ENCODE peak calls at places on chromosomes 4 and X, in six cellular contexts. One of them, this sample, is unnamed.

GRCh38 chr4:1410491-1411325 is 4.5 kb upstream of the NKX1-1 start:
- DNase-seq in HepG2: peak
- DNase-seq in A549: no peak
- DNase-seq in endothelial cell of umbilical vein: peak
- DNase-seq in GM12878: no peak
- DNase-seq in K562: peak
- DNase-seq in this sample: peak

GRCh38 chrX:142711801-142712200 is 313.9 kb upstream of the SPANXN4 start:
- DNase-seq in A549: no peak
- DNase-seq in HepG2: no peak
- DNase-seq in GM12878: no peak
- DNase-seq in endothelial cell of umbilical vein: no peak
- DNase-seq in K562: no peak
- DNase-seq in this sample: no peak

GRCh38 chrX:119015407-119016242 is 41.2 kb downstream of the LONRF3 start:
- DNase-seq in A549: peak
- DNase-seq in GM12878: peak
- DNase-seq in endothelial cell of umbilical vein: peak
- DNase-seq in HepG2: no peak
- DNase-seq in K562: no peak
- DNase-seq in this sample: peak

GRCh38 chrX:22748093-22748999 is 251.4 kb upstream of the DDX53 start:
- DNase-seq in K562: peak
- DNase-seq in GM12878: no peak
- DNase-seq in A549: peak
- DNase-seq in HepG2: peak
- DNase-seq in endothelial cell of umbilical vein: peak
- DNase-seq in this sample: peak

GRCh38 chrX:32397562-32398216 is 813.7 kb downstream of the DMD start:
- DNase-seq in GM12878: no peak
- DNase-seq in endothelial cell of umbilical vein: no peak
- DNase-seq in A549: no peak
- DNase-seq in K562: no peak
- DNase-seq in HepG2: no peak
- DNase-seq in this sample: no peak

GRCh38 chrX:154712781-154713391 is 38.0 kb downstream of the GAB3 start:
- DNase-seq in endothelial cell of umbilical vein: peak
- DNase-seq in A549: no peak
- DNase-seq in HepG2: no peak
- DNase-seq in K562: no peak
- DNase-seq in GM12878: peak
- DNase-seq in this sample: peak

GRCh38 chr4:7557447-7557846 is 122.7 kb upstream of the PSAPL1 start:
- DNase-seq in A549: peak
- DNase-seq in K562: no peak
- DNase-seq in HepG2: peak
- DNase-seq in endothelial cell of umbilical vein: no peak
- DNase-seq in GM12878: no peak
- DNase-seq in this sample: no peak

GRCh38 chrX:110915120-110915519 is 119.5 kb upstream of the CHRDL1 start:
- DNase-seq in K562: no peak
- DNase-seq in HepG2: no peak
- DNase-seq in endothelial cell of umbilical vein: no peak
- DNase-seq in GM12878: no peak
- DNase-seq in A549: no peak
- DNase-seq in this sample: no peak

GRCh38 chr4:54475546-54475945 is 182.2 kb upstream of the KIT start:
- DNase-seq in HepG2: no peak
- DNase-seq in endothelial cell of umbilical vein: no peak
- DNase-seq in K562: no peak
- DNase-seq in A549: no peak
- DNase-seq in GM12878: no peak
- DNase-seq in this sample: no peak

GRCh38 chrX:136200466-136200865 is 50.7 kb downstream of the MAP7D3 start:
- DNase-seq in GM12878: no peak
- DNase-seq in A549: peak
- DNase-seq in K562: peak
- DNase-seq in HepG2: no peak
- DNase-seq in endothelial cell of umbilical vein: peak
- DNase-seq in this sample: peak

GRCh38 chrX:118569676-118570075 is 74.1 kb downstream of the DOCK11 start:
- DNase-seq in K562: no peak
- DNase-seq in endothelial cell of umbilical vein: no peak
- DNase-seq in GM12878: no peak
- DNase-seq in HepG2: no peak
- DNase-seq in A549: no peak
- DNase-seq in this sample: no peak

GRCh38 chrX:27575565-27575964 is 14.6 kb upstream of the DCAF8L2 start:
- DNase-seq in HepG2: no peak
- DNase-seq in K562: no peak
- DNase-seq in A549: no peak
- DNase-seq in endothelial cell of umbilical vein: peak
- DNase-seq in GM12878: no peak
- DNase-seq in this sample: no peak

GRCh38 chr4:13344216-13344615 is 139.9 kb downstream of the RAB28 start:
- DNase-seq in GM12878: no peak
- DNase-seq in A549: no peak
- DNase-seq in endothelial cell of umbilical vein: no peak
- DNase-seq in K562: no peak
- DNase-seq in HepG2: no peak
- DNase-seq in this sample: peak
- TF ChIP-seq MYC in GM12878: no peak
- TF ChIP-seq MYC in A549: no peak
- TF ChIP-seq MYC in endothelial cell of umbilical vein: no peak
- TF ChIP-seq MYC in K562: no peak
- TF ChIP-seq MYC in HepG2: no peak
- TF ChIP-seq MYC in this sample: no peak

GRCh38 chrX:1533083-1533482 is 3.9 kb downstream of the P2RY8 start:
- DNase-seq in endothelial cell of umbilical vein: no peak
- DNase-seq in HepG2: no peak
- DNase-seq in A549: no peak
- DNase-seq in GM12878: no peak
- DNase-seq in K562: no peak
- DNase-seq in this sample: no peak

GRCh38 chrX:1537031-1537715 is at the start of gene P2RY8:
- DNase-seq in endothelial cell of umbilical vein: no peak
- DNase-seq in HepG2: peak
- DNase-seq in GM12878: peak
- DNase-seq in A549: peak
- DNase-seq in K562: no peak
- DNase-seq in this sample: peak

GRCh38 chrX:1536712-1537030 is 314 bp downstream of the P2RY8 start:
- DNase-seq in GM12878: no peak
- DNase-seq in A549: no peak
- DNase-seq in K562: no peak
- DNase-seq in HepG2: no peak
- DNase-seq in endothelial cell of umbilical vein: no peak
- DNase-seq in this sample: no peak

GRCh38 chrX:1534321-1535168 is 2.4 kb downstream of the P2RY8 start:
- DNase-seq in HepG2: no peak
- DNase-seq in endothelial cell of umbilical vein: no peak
- DNase-seq in GM12878: no peak
- DNase-seq in A549: no peak
- DNase-seq in K562: peak
- DNase-seq in this sample: peak

DNA sequence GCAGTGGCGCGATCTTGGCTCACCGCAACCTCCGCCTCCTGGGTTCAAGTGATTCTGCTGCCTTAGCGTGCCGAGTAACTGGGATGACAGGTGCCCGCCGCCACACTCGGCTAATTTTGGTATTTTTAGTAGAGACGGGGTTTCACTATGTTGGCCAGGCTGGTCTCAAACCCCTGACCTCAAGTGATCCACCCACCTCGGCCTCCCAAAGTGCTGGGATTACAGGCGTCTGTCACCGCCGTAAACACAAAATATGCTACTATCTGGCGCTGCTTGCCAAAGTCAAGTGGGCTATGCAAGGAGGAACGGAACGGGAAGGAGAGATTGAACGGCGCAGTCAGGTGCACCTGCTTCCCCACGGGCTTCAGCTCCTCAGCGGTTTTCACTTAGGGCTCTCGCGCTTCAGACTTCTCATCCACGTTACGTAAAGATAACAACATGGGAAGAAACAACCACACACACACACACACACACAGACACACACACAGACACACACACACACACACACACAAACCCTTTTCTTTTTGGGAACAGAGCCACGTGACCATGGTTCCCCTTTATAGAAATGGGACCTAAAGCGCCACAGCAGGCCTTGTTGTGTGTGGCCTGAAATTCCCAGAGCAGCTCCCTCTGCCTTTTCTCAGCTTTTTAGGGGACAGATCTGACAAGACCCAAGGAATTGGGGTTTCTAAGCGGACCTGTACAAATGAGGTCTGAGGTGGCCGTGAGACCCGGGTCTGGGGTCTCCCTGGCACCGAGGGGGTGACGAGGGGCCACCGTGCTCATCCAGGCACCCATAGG is 1.5 kb downstream of the P2RY8 start:
- DNase-seq in HepG2: no peak
- DNase-seq in GM12878: peak
- DNase-seq in A549: no peak
- DNase-seq in K562: no peak
- DNase-seq in endothelial cell of umbilical vein: no peak
- DNase-seq in this sample: peak
- TF ChIP-seq MYC in HepG2: no peak
- TF ChIP-seq MYC in GM12878: no peak
- TF ChIP-seq MYC in A549: no peak
- TF ChIP-seq MYC in K562: no peak
- TF ChIP-seq MYC in endothelial cell of umbilical vein: no peak
- TF ChIP-seq MYC in this sample: peak

DNA sequence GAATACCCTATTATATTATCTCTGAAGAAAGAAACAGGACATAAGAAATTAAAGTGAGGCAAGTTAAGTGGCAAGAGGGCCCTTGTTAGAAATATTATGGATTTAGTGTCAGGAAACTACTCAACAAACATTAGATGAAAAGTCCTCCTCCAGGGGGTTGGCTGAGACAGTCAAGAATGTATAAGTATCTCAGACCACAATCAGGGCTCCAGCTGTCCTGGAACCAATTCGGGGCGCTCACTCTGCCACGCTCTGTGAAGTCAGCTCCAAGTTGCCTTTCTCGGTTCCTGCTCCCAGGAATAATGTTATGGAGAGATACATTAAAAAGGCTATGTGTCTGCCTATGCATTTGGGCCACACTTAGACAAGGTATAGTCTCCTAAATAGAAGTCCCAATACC is 73.3 kb downstream of the RASGEF1B start:
- DNase-seq in GM12878: no peak
- DNase-seq in A549: no peak
- DNase-seq in endothelial cell of umbilical vein: no peak
- DNase-seq in K562: no peak
- DNase-seq in HepG2: no peak
- DNase-seq in this sample: no peak
- TF ChIP-seq MYC in GM12878: no peak
- TF ChIP-seq MYC in A549: no peak
- TF ChIP-seq MYC in endothelial cell of umbilical vein: no peak
- TF ChIP-seq MYC in K562: no peak
- TF ChIP-seq MYC in HepG2: no peak
- TF ChIP-seq MYC in this sample: no peak

GRCh38 chr4:16055454-16055853 is 28.4 kb downstream of the PROM1 start:
- DNase-seq in A549: no peak
- DNase-seq in GM12878: no peak
- DNase-seq in HepG2: no peak
- DNase-seq in endothelial cell of umbilical vein: no peak
- DNase-seq in K562: no peak
- DNase-seq in this sample: no peak

GRCh38 chr4:16051132-16051531 is 32.7 kb downstream of the PROM1 start:
- DNase-seq in K562: no peak
- DNase-seq in GM12878: no peak
- DNase-seq in HepG2: no peak
- DNase-seq in A549: no peak
- DNase-seq in endothelial cell of umbilical vein: no peak
- DNase-seq in this sample: no peak

GRCh38 chr4:16055937-16056336 is 27.9 kb downstream of the PROM1 start:
- DNase-seq in HepG2: no peak
- DNase-seq in GM12878: no peak
- DNase-seq in K562: no peak
- DNase-seq in endothelial cell of umbilical vein: no peak
- DNase-seq in A549: no peak
- DNase-seq in this sample: no peak

GRCh38 chr4:16052939-16053338 is 30.9 kb downstream of the PROM1 start:
- DNase-seq in HepG2: no peak
- DNase-seq in endothelial cell of umbilical vein: no peak
- DNase-seq in GM12878: no peak
- DNase-seq in A549: no peak
- DNase-seq in K562: no peak
- DNase-seq in this sample: no peak

DNA sequence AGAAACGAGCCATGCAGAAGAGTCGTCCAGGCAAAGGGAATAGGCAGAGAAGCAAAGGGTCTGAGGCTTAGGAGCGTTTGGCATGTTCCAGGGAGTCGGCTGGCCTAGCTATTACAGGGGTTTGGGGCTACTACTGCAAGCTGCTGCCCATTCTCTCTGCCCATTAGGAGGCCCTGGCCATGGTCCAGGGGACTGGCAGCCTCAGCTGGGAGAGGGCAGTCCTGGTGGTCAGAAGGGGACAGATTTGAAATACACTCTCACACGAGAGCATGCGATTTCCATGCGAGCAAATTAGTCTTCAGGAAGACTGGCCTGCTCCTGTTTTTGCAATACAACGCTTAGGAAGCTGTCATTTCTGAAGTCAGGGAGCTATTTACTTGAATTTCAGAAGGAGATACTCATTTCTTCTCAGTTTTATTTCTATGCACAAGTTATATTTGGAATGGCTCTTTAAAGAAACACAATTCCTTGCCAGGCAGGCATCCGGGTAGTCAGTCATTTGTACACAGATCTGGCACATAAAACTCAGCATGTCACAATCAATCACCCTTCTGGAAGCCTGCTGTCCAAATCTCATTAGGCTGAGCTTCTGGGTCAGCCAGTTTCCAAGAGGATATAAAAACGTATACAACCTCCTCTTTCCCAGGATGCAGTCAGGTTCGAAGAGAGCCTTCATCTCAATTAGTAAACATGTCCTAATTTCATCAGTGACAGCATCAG is 27.0 kb downstream of the PROM1 start:
- DNase-seq in GM12878: no peak
- DNase-seq in HepG2: no peak
- DNase-seq in A549: no peak
- DNase-seq in endothelial cell of umbilical vein: peak
- DNase-seq in K562: no peak
- DNase-seq in this sample: no peak
- TF ChIP-seq MYC in GM12878: no peak
- TF ChIP-seq MYC in HepG2: no peak
- TF ChIP-seq MYC in A549: no peak
- TF ChIP-seq MYC in endothelial cell of umbilical vein: no peak
- TF ChIP-seq MYC in K562: no peak
- TF ChIP-seq MYC in this sample: no peak